ENCODE peak calls at places on chromosomes 4 and X, in six cellular contexts. One of them, this sample, is unnamed.

GRCh38 chr4:85498068-85498733 is 23.3 kb downstream of the ARHGAP24 start:
- DNase-seq in OCI-LY7: no peak
- DNase-seq in fibroblast of lung: peak; percentile 74
- DNase-seq in GM23338: no peak
- DNase-seq in MM.1S: peak; percentile 51
- DNase-seq in SK-N-SH: no peak
- DNase-seq in this sample: peak; percentile 82

GRCh38 chrX:72478853-72479252 is 93.8 kb downstream of the HDAC8 start:
- DNase-seq in OCI-LY7: no peak
- DNase-seq in fibroblast of lung: no peak
- DNase-seq in GM23338: no peak
- DNase-seq in MM.1S: no peak
- DNase-seq in SK-N-SH: no peak
- DNase-seq in this sample: no peak

GRCh38 chr4:152943673-152944072 is 7.5 kb downstream of the FHDC1 start:
- DNase-seq in OCI-LY7: no peak
- DNase-seq in fibroblast of lung: peak; percentile 49
- DNase-seq in GM23338: no peak
- DNase-seq in MM.1S: no peak
- DNase-seq in SK-N-SH: no peak
- DNase-seq in this sample: no peak

GRCh38 chr4:122170775-122171174 is 18.6 kb downstream of the BLTP1 start:
- DNase-seq in OCI-LY7: no peak
- DNase-seq in fibroblast of lung: no peak
- DNase-seq in GM23338: no peak
- DNase-seq in MM.1S: no peak
- DNase-seq in SK-N-SH: no peak
- DNase-seq in this sample: no peak

GRCh38 chr4:89509708-89510269 is 202.2 kb upstream of the GPRIN3 start:
- DNase-seq in OCI-LY7: no peak
- DNase-seq in fibroblast of lung: peak; percentile 77
- DNase-seq in GM23338: no peak
- DNase-seq in MM.1S: peak; percentile 93
- DNase-seq in SK-N-SH: no peak
- DNase-seq in this sample: no peak

GRCh38 chr4:78671812-78672440 is 104.2 kb upstream of the BMP2K start:
- DNase-seq in OCI-LY7: no peak
- DNase-seq in fibroblast of lung: no peak
- DNase-seq in GM23338: no peak
- DNase-seq in MM.1S: no peak
- DNase-seq in SK-N-SH: no peak
- DNase-seq in this sample: no peak

GRCh38 chrX:48937065-48937907 is 18.5 kb upstream of the PIM2 start:
- DNase-seq in OCI-LY7: peak; percentile 91
- DNase-seq in fibroblast of lung: peak; percentile 51
- DNase-seq in GM23338: peak; percentile 56
- DNase-seq in MM.1S: peak; percentile 94
- DNase-seq in SK-N-SH: no peak
- DNase-seq in this sample: no peak

GRCh38 chrX:124414281-124414680 is 67.9 kb downstream of the SH2D1A start:
- DNase-seq in OCI-LY7: peak; percentile 38
- DNase-seq in fibroblast of lung: no peak
- DNase-seq in GM23338: no peak
- DNase-seq in MM.1S: no peak
- DNase-seq in SK-N-SH: no peak
- DNase-seq in this sample: no peak

GRCh38 chr4:157996061-157996460 is 176.8 kb downstream of the GASK1B start:
- DNase-seq in OCI-LY7: no peak
- DNase-seq in fibroblast of lung: peak; percentile 42
- DNase-seq in GM23338: no peak
- DNase-seq in MM.1S: no peak
- DNase-seq in SK-N-SH: no peak
- DNase-seq in this sample: no peak

GRCh38 chr4:2574863-2575262 is 38.4 kb downstream of the FAM193A start:
- DNase-seq in OCI-LY7: no peak
- DNase-seq in fibroblast of lung: no peak
- DNase-seq in GM23338: no peak
- DNase-seq in MM.1S: no peak
- DNase-seq in SK-N-SH: no peak
- DNase-seq in this sample: no peak

GRCh38 chr4:184792950-184793555 is 32.7 kb downstream of the ACSL1 start:
- DNase-seq in OCI-LY7: no peak
- DNase-seq in fibroblast of lung: peak; percentile 97
- DNase-seq in GM23338: no peak
- DNase-seq in MM.1S: no peak
- DNase-seq in SK-N-SH: no peak
- DNase-seq in this sample: peak; percentile 87

GRCh38 chrX:120575379-120576114 is 14.8 kb upstream of the CUL4B start:
- DNase-seq in OCI-LY7: no peak
- DNase-seq in fibroblast of lung: no peak
- DNase-seq in GM23338: peak; percentile 42
- DNase-seq in MM.1S: no peak
- DNase-seq in SK-N-SH: no peak
- DNase-seq in this sample: no peak

GRCh38 chr4:186676531-186677158 is 47.0 kb downstream of the FAT1 start:
- DNase-seq in OCI-LY7: no peak
- DNase-seq in fibroblast of lung: peak; percentile 98
- DNase-seq in GM23338: peak; percentile 57
- DNase-seq in MM.1S: peak; percentile 88
- DNase-seq in SK-N-SH: no peak
- DNase-seq in this sample: peak; percentile 45

GRCh38 chr4:83568057-83568456 is 32.1 kb downstream of the GPAT3 start:
- DNase-seq in OCI-LY7: no peak
- DNase-seq in fibroblast of lung: no peak
- DNase-seq in GM23338: no peak
- DNase-seq in MM.1S: no peak
- DNase-seq in SK-N-SH: no peak
- DNase-seq in this sample: no peak

GRCh38 chr4:27828843-27829242 is 968.2 kb downstream of the STIM2 start:
- DNase-seq in OCI-LY7: no peak
- DNase-seq in fibroblast of lung: no peak
- DNase-seq in GM23338: peak; percentile 17
- DNase-seq in MM.1S: no peak
- DNase-seq in SK-N-SH: no peak
- DNase-seq in this sample: no peak

GRCh38 chr4:148205481-148205880 is 236.7 kb downstream of the NR3C2 start:
- DNase-seq in OCI-LY7: no peak
- DNase-seq in fibroblast of lung: no peak
- DNase-seq in GM23338: no peak
- DNase-seq in MM.1S: no peak
- DNase-seq in SK-N-SH: no peak
- DNase-seq in this sample: no peak

GRCh38 chr4:78149737-78150136 is 92.6 kb downstream of the FRAS1 start:
- DNase-seq in OCI-LY7: no peak
- DNase-seq in fibroblast of lung: no peak
- DNase-seq in GM23338: peak; percentile 38
- DNase-seq in MM.1S: no peak
- DNase-seq in SK-N-SH: no peak
- DNase-seq in this sample: no peak

GRCh38 chr4:113157086-113157857 is 107.8 kb downstream of the ANK2 start:
- DNase-seq in OCI-LY7: no peak
- DNase-seq in fibroblast of lung: no peak
- DNase-seq in GM23338: peak; percentile 45
- DNase-seq in MM.1S: no peak
- DNase-seq in SK-N-SH: no peak
- DNase-seq in this sample: no peak

GRCh38 chr4:181647396-181648107 is 595.6 kb upstream of the TENM3 start:
- DNase-seq in OCI-LY7: no peak
- DNase-seq in fibroblast of lung: no peak
- DNase-seq in GM23338: peak; percentile 25
- DNase-seq in MM.1S: no peak
- DNase-seq in SK-N-SH: no peak
- DNase-seq in this sample: no peak

GRCh38 chr4:101065346-101065745 is 282.0 kb downstream of the PPP3CA start:
- DNase-seq in OCI-LY7: no peak
- DNase-seq in fibroblast of lung: no peak
- DNase-seq in GM23338: no peak
- DNase-seq in MM.1S: no peak
- DNase-seq in SK-N-SH: no peak
- DNase-seq in this sample: no peak

GRCh38 chr4:96134806-96135205 is 294.9 kb downstream of the PDHA2 start:
- DNase-seq in OCI-LY7: no peak
- DNase-seq in fibroblast of lung: no peak
- DNase-seq in GM23338: no peak
- DNase-seq in MM.1S: no peak
- DNase-seq in SK-N-SH: no peak
- DNase-seq in this sample: no peak

GRCh38 chr4:80963051-80963450 is 67.5 kb upstream of the BMP3 start:
- DNase-seq in OCI-LY7: no peak
- DNase-seq in fibroblast of lung: peak; percentile 18
- DNase-seq in GM23338: no peak
- DNase-seq in MM.1S: no peak
- DNase-seq in SK-N-SH: no peak
- DNase-seq in this sample: no peak

GRCh38 chr4:152696764-152697250 is 17.0 kb upstream of the TMEM154 start:
- DNase-seq in OCI-LY7: no peak
- DNase-seq in fibroblast of lung: peak; percentile 96
- DNase-seq in GM23338: no peak
- DNase-seq in MM.1S: peak; percentile 90
- DNase-seq in SK-N-SH: no peak
- DNase-seq in this sample: peak; percentile 54

GRCh38 chr4:55849724-55850123 is 3.7 kb upstream of the EXOC1 start:
- DNase-seq in OCI-LY7: no peak
- DNase-seq in fibroblast of lung: no peak
- DNase-seq in GM23338: peak; percentile 67
- DNase-seq in MM.1S: no peak
- DNase-seq in SK-N-SH: no peak
- DNase-seq in this sample: no peak
- TF ChIP-seq CTCF in OCI-LY7: no peak
- TF ChIP-seq CTCF in fibroblast of lung: no peak
- TF ChIP-seq CTCF in GM23338: peak; percentile 64
- TF ChIP-seq CTCF in MM.1S: no peak
- TF ChIP-seq CTCF in SK-N-SH: no peak
- TF ChIP-seq CTCF in this sample: no peak

DNA sequence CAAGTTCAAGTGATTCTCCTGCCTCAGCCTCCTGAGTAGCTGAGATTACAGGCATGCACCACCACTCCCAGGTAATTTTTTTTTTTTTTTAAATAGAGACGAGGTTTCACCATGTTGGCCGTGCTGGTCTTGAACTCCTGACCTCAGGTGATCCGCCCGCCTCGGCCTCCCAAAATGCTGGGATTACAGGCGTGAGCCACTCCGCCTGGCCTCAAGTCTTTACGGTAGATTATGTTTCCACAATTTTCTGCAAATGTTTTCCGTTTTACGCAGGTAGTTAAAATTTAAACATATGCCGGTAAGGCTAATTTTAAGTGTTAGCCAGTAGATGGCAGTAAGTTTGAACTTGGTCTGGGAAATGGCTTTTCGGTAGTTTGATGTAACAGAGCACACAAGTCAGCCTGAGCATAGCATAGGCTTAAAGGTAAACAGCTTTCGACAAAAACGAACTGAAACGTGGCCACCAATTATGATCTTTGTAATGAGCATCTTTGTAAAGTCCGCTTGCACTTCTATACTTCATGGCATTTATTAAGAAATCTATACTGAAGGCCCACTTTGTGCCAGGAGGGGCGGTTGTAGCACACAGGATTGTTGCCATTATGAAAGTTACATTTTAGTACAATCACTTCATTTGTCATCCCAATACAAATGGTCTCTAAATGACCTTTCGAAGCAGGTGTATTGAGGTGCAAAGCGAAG is 31.1 kb downstream of the CCKAR start:
- DNase-seq in OCI-LY7: peak; percentile 76
- DNase-seq in fibroblast of lung: peak; percentile 80
- DNase-seq in GM23338: peak; percentile 76
- DNase-seq in MM.1S: peak; percentile 65
- DNase-seq in SK-N-SH: peak; percentile 56
- DNase-seq in this sample: peak; percentile 35
- H2AFZ ChIP-seq in OCI-LY7: peak overlapping the region; percentile 56
- H2AFZ ChIP-seq in fibroblast of lung: no peak overlapping the region
- H2AFZ ChIP-seq in GM23338: peak overlapping the region; percentile 7
- H2AFZ ChIP-seq in MM.1S: no peak overlapping the region
- H2AFZ ChIP-seq in SK-N-SH: no peak overlapping the region
- H2AFZ ChIP-seq in this sample: peak overlapping the region; percentile 70

GRCh38 chr4:8651661-8652180 is 59.2 kb downstream of the CPZ start:
- DNase-seq in OCI-LY7: no peak
- DNase-seq in fibroblast of lung: no peak
- DNase-seq in GM23338: no peak
- DNase-seq in MM.1S: no peak
- DNase-seq in SK-N-SH: no peak
- DNase-seq in this sample: no peak

GRCh38 chr4:8647626-8648025 is 55.1 kb downstream of the CPZ start:
- DNase-seq in OCI-LY7: no peak
- DNase-seq in fibroblast of lung: no peak
- DNase-seq in GM23338: no peak
- DNase-seq in MM.1S: no peak
- DNase-seq in SK-N-SH: no peak
- DNase-seq in this sample: no peak

GRCh38 chr4:8648816-8649630 is 56.5 kb downstream of the CPZ start:
- DNase-seq in OCI-LY7: no peak
- DNase-seq in fibroblast of lung: no peak
- DNase-seq in GM23338: no peak
- DNase-seq in MM.1S: no peak
- DNase-seq in SK-N-SH: no peak
- DNase-seq in this sample: no peak

GRCh38 chr4:8648296-8648695 is 55.7 kb downstream of the CPZ start:
- DNase-seq in OCI-LY7: no peak
- DNase-seq in fibroblast of lung: no peak
- DNase-seq in GM23338: no peak
- DNase-seq in MM.1S: no peak
- DNase-seq in SK-N-SH: no peak
- DNase-seq in this sample: no peak

DNA sequence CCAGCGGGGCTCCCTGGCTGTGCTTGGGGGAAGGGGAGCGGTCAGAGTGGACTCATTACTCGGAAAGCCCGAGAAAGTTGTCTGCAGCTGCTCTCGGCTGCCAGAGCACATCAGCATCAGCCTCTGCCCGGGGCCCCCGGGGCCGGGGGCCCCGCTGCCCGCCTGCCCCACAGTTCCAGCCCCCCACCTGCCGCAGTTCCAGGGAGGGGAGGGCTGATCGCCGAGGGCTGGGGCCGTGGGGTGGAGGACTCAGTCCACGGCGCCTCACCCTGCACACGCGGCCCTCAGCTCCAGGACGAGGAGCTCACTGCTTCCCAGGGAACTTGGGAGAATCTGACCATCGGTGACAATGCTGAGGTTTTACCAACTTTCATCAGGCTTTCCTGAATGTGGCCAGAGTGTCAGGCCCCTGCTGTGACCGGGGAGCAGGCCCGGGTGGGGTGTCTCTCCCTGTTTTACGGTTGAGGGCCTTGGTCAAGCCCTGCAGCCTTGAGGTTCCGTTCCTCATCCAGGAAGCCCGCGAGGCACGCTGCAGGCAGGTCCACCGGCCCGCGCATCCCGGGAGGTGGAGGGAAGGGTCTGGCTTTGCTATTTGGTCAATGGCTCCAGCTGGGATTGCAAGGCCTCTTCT is 57.2 kb downstream of the CPZ start:
- DNase-seq in OCI-LY7: no peak
- DNase-seq in fibroblast of lung: no peak
- DNase-seq in GM23338: no peak
- DNase-seq in MM.1S: no peak
- DNase-seq in SK-N-SH: no peak
- DNase-seq in this sample: no peak
- H3K36me3 ChIP-seq in OCI-LY7: no peaks in the 10 kb centered on the region
- H3K36me3 ChIP-seq in fibroblast of lung: no peaks in the 10 kb centered on the region
- H3K36me3 ChIP-seq in GM23338: no peaks in the 10 kb centered on the region
- H3K36me3 ChIP-seq in MM.1S: no peaks in the 10 kb centered on the region
- H3K36me3 ChIP-seq in SK-N-SH: no peaks in the 10 kb centered on the region
- H3K36me3 ChIP-seq in this sample: no peaks in the 10 kb centered on the region

GRCh38 chrX:125439194-125439849 is 119.7 kb downstream of the TEX13C start:
- DNase-seq in OCI-LY7: no peak
- DNase-seq in fibroblast of lung: no peak
- DNase-seq in GM23338: peak; percentile 35
- DNase-seq in MM.1S: no peak
- DNase-seq in SK-N-SH: no peak
- DNase-seq in this sample: no peak

GRCh38 chrX:125436855-125437254 is 117.2 kb downstream of the TEX13C start:
- DNase-seq in OCI-LY7: peak; percentile 22
- DNase-seq in fibroblast of lung: no peak
- DNase-seq in GM23338: peak; percentile 50
- DNase-seq in MM.1S: peak; percentile 54
- DNase-seq in SK-N-SH: no peak
- DNase-seq in this sample: no peak
- TF ChIP-seq CTCF in OCI-LY7: peak; percentile 67
- TF ChIP-seq CTCF in fibroblast of lung: no peak
- TF ChIP-seq CTCF in GM23338: peak; percentile 60
- TF ChIP-seq CTCF in MM.1S: peak; percentile 50
- TF ChIP-seq CTCF in SK-N-SH: peak; percentile 50
- TF ChIP-seq CTCF in this sample: peak; percentile 69